ENCODE peak calls at places on chromosomes 11 and 22, in eight cellular contexts. One of them, this sample, is unnamed.

GRCh38 chr11:73758451-73758850 is 2.4 kb downstream of the RAB6A start:
- DNase-seq in transverse colon: no peak
- DNase-seq in mammary epithelial cell: no peak
- DNase-seq in fibroblast of lung: no peak
- DNase-seq in foreskin fibroblast: no peak
- DNase-seq in tibial artery: no peak
- DNase-seq in lower lobe of right lung: no peak
- DNase-seq in AG09309: no peak
- DNase-seq in this sample: no peak

GRCh38 chr11:112965601-112966125 is 4.4 kb downstream of the NCAM1 start:
- DNase-seq in mammary epithelial cell: no peak
- DNase-seq in foreskin fibroblast: no peak
- DNase-seq in transverse colon: no peak
- DNase-seq in tibial artery: no peak
- DNase-seq in fibroblast of lung: no peak
- DNase-seq in lower lobe of right lung: no peak
- DNase-seq in AG09309: no peak
- DNase-seq in this sample: no peak

GRCh38 chr22:37053310-37054077 is 2.0 kb downstream of the KCTD17 start:
- DNase-seq in AG09309: no peak
- DNase-seq in fibroblast of lung: no peak
- DNase-seq in tibial artery: no peak
- DNase-seq in mammary epithelial cell: no peak
- DNase-seq in foreskin fibroblast: no peak
- DNase-seq in transverse colon: no peak
- DNase-seq in lower lobe of right lung: no peak
- DNase-seq in this sample: no peak

GRCh38 chr11:106468531-106468930 is 391.1 kb downstream of the AASDHPPT start:
- DNase-seq in fibroblast of lung: no peak
- DNase-seq in mammary epithelial cell: no peak
- DNase-seq in AG09309: no peak
- DNase-seq in transverse colon: no peak
- DNase-seq in lower lobe of right lung: no peak
- DNase-seq in tibial artery: no peak
- DNase-seq in foreskin fibroblast: no peak
- DNase-seq in this sample: no peak

GRCh38 chr11:95338430-95338991 is 107.5 kb upstream of the SESN3 start:
- DNase-seq in mammary epithelial cell: no peak
- DNase-seq in lower lobe of right lung: peak
- DNase-seq in fibroblast of lung: peak
- DNase-seq in AG09309: no peak
- DNase-seq in transverse colon: peak
- DNase-seq in foreskin fibroblast: peak
- DNase-seq in tibial artery: peak
- DNase-seq in this sample: no peak

GRCh38 chr22:45227645-45228400 is 12.9 kb downstream of the KIAA0930 start:
- DNase-seq in lower lobe of right lung: peak
- DNase-seq in foreskin fibroblast: no peak
- DNase-seq in AG09309: no peak
- DNase-seq in transverse colon: peak
- DNase-seq in fibroblast of lung: no peak
- DNase-seq in tibial artery: peak
- DNase-seq in mammary epithelial cell: no peak
- DNase-seq in this sample: peak

GRCh38 chr11:92750794-92751193 is 218.7 kb upstream of the MTNR1B start:
- DNase-seq in foreskin fibroblast: no peak
- DNase-seq in fibroblast of lung: no peak
- DNase-seq in tibial artery: no peak
- DNase-seq in transverse colon: no peak
- DNase-seq in lower lobe of right lung: no peak
- DNase-seq in mammary epithelial cell: no peak
- DNase-seq in AG09309: no peak
- DNase-seq in this sample: no peak

GRCh38 chr11:43573233-43573632 is 107.3 kb upstream of the HSD17B12 start:
- DNase-seq in fibroblast of lung: no peak
- DNase-seq in AG09309: no peak
- DNase-seq in lower lobe of right lung: no peak
- DNase-seq in mammary epithelial cell: no peak
- DNase-seq in transverse colon: no peak
- DNase-seq in foreskin fibroblast: no peak
- DNase-seq in tibial artery: no peak
- DNase-seq in this sample: no peak

GRCh38 chr22:33350961-33351360 is 292.8 kb upstream of the SYN3 start:
- DNase-seq in lower lobe of right lung: no peak
- DNase-seq in fibroblast of lung: no peak
- DNase-seq in mammary epithelial cell: peak
- DNase-seq in foreskin fibroblast: no peak
- DNase-seq in tibial artery: no peak
- DNase-seq in AG09309: no peak
- DNase-seq in transverse colon: no peak
- DNase-seq in this sample: no peak

GRCh38 chr11:66684635-66685034 is 6.9 kb upstream of the RBM4B start:
- DNase-seq in fibroblast of lung: no peak
- DNase-seq in mammary epithelial cell: no peak
- DNase-seq in transverse colon: no peak
- DNase-seq in tibial artery: no peak
- DNase-seq in lower lobe of right lung: no peak
- DNase-seq in foreskin fibroblast: no peak
- DNase-seq in AG09309: no peak
- DNase-seq in this sample: no peak

DNA sequence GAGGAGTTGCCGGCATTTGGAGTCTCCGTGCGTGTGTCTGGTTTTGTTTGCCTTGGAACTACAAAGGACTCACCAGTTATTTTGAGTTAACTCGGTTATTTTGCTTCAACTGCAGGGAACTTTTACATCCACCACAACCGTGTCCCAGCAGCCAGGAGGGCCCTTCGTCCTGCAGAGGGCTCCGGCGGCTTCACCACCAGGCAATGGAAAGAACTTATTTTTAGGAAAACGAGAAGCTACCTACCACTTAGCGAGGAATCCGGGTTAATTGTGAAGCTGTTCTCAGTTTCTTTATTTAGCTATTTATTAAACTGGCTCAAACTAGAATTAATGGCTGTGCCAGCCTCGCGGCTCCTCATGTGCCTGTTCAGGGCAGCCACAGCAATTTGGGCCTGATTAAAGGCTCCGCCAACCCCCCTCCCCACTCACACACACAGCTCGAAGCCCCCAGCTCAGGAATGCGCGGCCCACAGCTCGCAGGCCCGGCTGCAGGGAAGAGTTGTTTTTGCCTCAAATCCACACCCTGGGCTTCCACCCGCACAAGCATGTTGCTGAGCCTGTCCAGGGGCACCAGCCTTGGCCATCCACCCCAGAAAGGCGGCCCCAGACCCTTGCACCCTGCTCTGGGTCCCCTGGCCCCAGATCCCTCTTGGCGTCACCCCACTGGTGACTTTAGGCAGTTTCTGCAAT is 55.9 kb upstream of the FGF3 start:
- DNase-seq in lower lobe of right lung: peak
- DNase-seq in foreskin fibroblast: no peak
- DNase-seq in transverse colon: peak
- DNase-seq in tibial artery: no peak
- DNase-seq in AG09309: no peak
- DNase-seq in fibroblast of lung: no peak
- DNase-seq in mammary epithelial cell: no peak
- DNase-seq in this sample: no peak
- TF ChIP-seq CTCF in lower lobe of right lung: no peak
- TF ChIP-seq CTCF in foreskin fibroblast: no peak
- TF ChIP-seq CTCF in transverse colon: no peak
- TF ChIP-seq CTCF in tibial artery: no peak
- TF ChIP-seq CTCF in AG09309: no peak
- TF ChIP-seq CTCF in fibroblast of lung: no peak
- TF ChIP-seq CTCF in mammary epithelial cell: no peak
- TF ChIP-seq CTCF in this sample: no peak

GRCh38 chr11:61303725-61304124 is 8.6 kb upstream of the VWCE start:
- DNase-seq in mammary epithelial cell: no peak
- DNase-seq in lower lobe of right lung: no peak
- DNase-seq in transverse colon: no peak
- DNase-seq in tibial artery: no peak
- DNase-seq in foreskin fibroblast: no peak
- DNase-seq in AG09309: no peak
- DNase-seq in fibroblast of lung: no peak
- DNase-seq in this sample: no peak
- TF ChIP-seq CTCF in mammary epithelial cell: no peak
- TF ChIP-seq CTCF in lower lobe of right lung: no peak
- TF ChIP-seq CTCF in transverse colon: no peak
- TF ChIP-seq CTCF in tibial artery: no peak
- TF ChIP-seq CTCF in foreskin fibroblast: no peak
- TF ChIP-seq CTCF in AG09309: no peak
- TF ChIP-seq CTCF in fibroblast of lung: no peak
- TF ChIP-seq CTCF in this sample: no peak

GRCh38 chr11:76721755-76722677 is 51.5 kb upstream of the LRRC32 start:
- DNase-seq in AG09309: peak
- DNase-seq in lower lobe of right lung: peak
- DNase-seq in mammary epithelial cell: peak
- DNase-seq in fibroblast of lung: peak
- DNase-seq in foreskin fibroblast: peak
- DNase-seq in tibial artery: peak
- DNase-seq in transverse colon: peak
- DNase-seq in this sample: peak
- TF ChIP-seq CTCF in AG09309: peak
- TF ChIP-seq CTCF in lower lobe of right lung: peak
- TF ChIP-seq CTCF in mammary epithelial cell: peak
- TF ChIP-seq CTCF in fibroblast of lung: peak
- TF ChIP-seq CTCF in foreskin fibroblast: peak
- TF ChIP-seq CTCF in tibial artery: peak
- TF ChIP-seq CTCF in transverse colon: peak
- TF ChIP-seq CTCF in this sample: peak

GRCh38 chr11:100574894-100575769 is 112.0 kb upstream of the ARHGAP42 start:
- DNase-seq in mammary epithelial cell: peak
- DNase-seq in fibroblast of lung: peak
- DNase-seq in transverse colon: no peak
- DNase-seq in tibial artery: no peak
- DNase-seq in AG09309: no peak
- DNase-seq in foreskin fibroblast: peak
- DNase-seq in lower lobe of right lung: no peak
- DNase-seq in this sample: no peak
- TF ChIP-seq CTCF in mammary epithelial cell: peak
- TF ChIP-seq CTCF in fibroblast of lung: no peak
- TF ChIP-seq CTCF in transverse colon: no peak
- TF ChIP-seq CTCF in tibial artery: no peak
- TF ChIP-seq CTCF in AG09309: peak
- TF ChIP-seq CTCF in foreskin fibroblast: peak
- TF ChIP-seq CTCF in lower lobe of right lung: peak
- TF ChIP-seq CTCF in this sample: no peak

GRCh38 chr11:57890521-57890920 is 128.9 kb downstream of the CTNND1 start:
- DNase-seq in AG09309: no peak
- DNase-seq in lower lobe of right lung: no peak
- DNase-seq in transverse colon: no peak
- DNase-seq in mammary epithelial cell: no peak
- DNase-seq in tibial artery: no peak
- DNase-seq in foreskin fibroblast: no peak
- DNase-seq in fibroblast of lung: no peak
- DNase-seq in this sample: no peak

GRCh38 chr11:57888385-57888784 is 126.8 kb downstream of the CTNND1 start:
- DNase-seq in tibial artery: no peak
- DNase-seq in fibroblast of lung: no peak
- DNase-seq in foreskin fibroblast: no peak
- DNase-seq in lower lobe of right lung: no peak
- DNase-seq in transverse colon: no peak
- DNase-seq in mammary epithelial cell: no peak
- DNase-seq in AG09309: no peak
- DNase-seq in this sample: no peak

GRCh38 chr11:57883630-57884029 is 122.0 kb downstream of the CTNND1 start:
- DNase-seq in AG09309: no peak
- DNase-seq in transverse colon: no peak
- DNase-seq in fibroblast of lung: no peak
- DNase-seq in foreskin fibroblast: no peak
- DNase-seq in lower lobe of right lung: no peak
- DNase-seq in mammary epithelial cell: no peak
- DNase-seq in tibial artery: no peak
- DNase-seq in this sample: no peak

GRCh38 chr11:57881647-57882046 is 120.0 kb downstream of the CTNND1 start:
- DNase-seq in fibroblast of lung: no peak
- DNase-seq in tibial artery: no peak
- DNase-seq in mammary epithelial cell: no peak
- DNase-seq in AG09309: no peak
- DNase-seq in foreskin fibroblast: no peak
- DNase-seq in transverse colon: no peak
- DNase-seq in lower lobe of right lung: no peak
- DNase-seq in this sample: no peak

GRCh38 chr11:57885298-57886035 is 123.9 kb downstream of the CTNND1 start:
- DNase-seq in foreskin fibroblast: no peak
- DNase-seq in mammary epithelial cell: peak
- DNase-seq in AG09309: no peak
- DNase-seq in fibroblast of lung: no peak
- DNase-seq in transverse colon: no peak
- DNase-seq in tibial artery: no peak
- DNase-seq in lower lobe of right lung: no peak
- DNase-seq in this sample: no peak
- TF ChIP-seq CTCF in foreskin fibroblast: no peak
- TF ChIP-seq CTCF in mammary epithelial cell: no peak
- TF ChIP-seq CTCF in AG09309: no peak
- TF ChIP-seq CTCF in fibroblast of lung: no peak
- TF ChIP-seq CTCF in transverse colon: no peak
- TF ChIP-seq CTCF in tibial artery: no peak
- TF ChIP-seq CTCF in lower lobe of right lung: no peak
- TF ChIP-seq CTCF in this sample: no peak

DNA sequence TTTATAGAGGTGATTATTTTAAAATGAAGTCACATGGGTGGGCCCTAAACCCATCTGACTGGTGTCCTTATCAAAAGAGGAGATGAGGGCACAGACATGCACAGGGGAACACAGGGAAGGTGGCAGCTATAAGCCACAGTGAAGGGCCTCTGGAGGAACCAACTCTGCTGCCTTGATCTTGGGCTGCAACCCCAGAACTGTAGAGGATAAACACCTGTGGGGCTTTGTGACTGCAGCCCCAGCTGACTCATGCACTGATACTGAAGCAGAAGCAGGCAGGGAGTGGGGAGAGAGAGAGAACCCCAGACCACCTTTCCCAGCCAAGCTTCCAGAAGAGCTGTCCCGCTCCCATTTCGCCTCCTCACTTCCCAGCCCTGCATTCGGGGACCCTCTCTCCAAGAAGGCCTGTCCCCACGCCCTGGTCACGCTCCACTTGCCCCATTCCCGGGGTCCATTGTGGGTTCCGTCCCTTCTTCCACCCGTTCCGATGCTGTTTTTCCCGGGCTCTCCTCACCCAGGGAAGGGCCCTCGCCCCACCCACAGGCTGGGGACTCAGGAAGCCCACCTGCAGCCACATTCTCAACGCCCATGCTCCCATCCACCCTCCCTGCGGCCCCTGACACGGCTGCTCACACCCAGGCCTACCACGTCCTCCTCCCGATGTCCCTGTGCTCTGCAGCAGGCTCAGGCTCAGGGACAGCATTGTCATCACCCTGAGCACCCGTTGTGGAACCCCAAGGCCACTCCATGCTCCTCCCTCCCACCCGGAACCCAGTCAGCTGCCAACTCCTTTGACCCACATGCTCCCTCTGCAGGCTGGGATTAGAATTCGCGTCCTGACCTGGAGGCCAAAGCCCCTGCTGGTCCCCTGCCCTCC is 90.8 kb upstream of the SHANK2 start:
- DNase-seq in fibroblast of lung: peak
- DNase-seq in foreskin fibroblast: no peak
- DNase-seq in tibial artery: no peak
- DNase-seq in transverse colon: peak
- DNase-seq in AG09309: no peak
- DNase-seq in mammary epithelial cell: peak
- DNase-seq in lower lobe of right lung: peak
- DNase-seq in this sample: no peak
- TF ChIP-seq CTCF in fibroblast of lung: peak
- TF ChIP-seq CTCF in foreskin fibroblast: peak
- TF ChIP-seq CTCF in tibial artery: no peak
- TF ChIP-seq CTCF in transverse colon: peak
- TF ChIP-seq CTCF in AG09309: peak
- TF ChIP-seq CTCF in mammary epithelial cell: peak
- TF ChIP-seq CTCF in lower lobe of right lung: peak
- TF ChIP-seq CTCF in this sample: no peak